ENCODE peak calls at places on chromosomes 6 and 20, in five cellular contexts. One of them, this sample, is unnamed.
A peak's percentile ranks its signal among the peaks of the same experiment; 100 is the strongest.

GRCh38 chr6:16649241-16649640 is 112.0 kb downstream of the ATXN1 start:
- DNase-seq in HCT116: no peak
- DNase-seq in GM12878: no peak
- DNase-seq in K562: no peak
- DNase-seq in HepG2: no peak
- DNase-seq in this sample: no peak

GRCh38 chr6:12334524-12335130 is 44.5 kb downstream of the EDN1 start:
- DNase-seq in HCT116: no peak
- DNase-seq in GM12878: no peak
- DNase-seq in K562: no peak
- DNase-seq in HepG2: no peak
- DNase-seq in this sample: peak; percentile 17

GRCh38 chr6:2959909-2960719 is 11.3 kb downstream of the SERPINB6 start:
- DNase-seq in HCT116: no peak
- DNase-seq in GM12878: no peak
- DNase-seq in K562: no peak
- DNase-seq in HepG2: no peak
- DNase-seq in this sample: no peak

GRCh38 chr6:169529931-169530761 is 171.7 kb downstream of the WDR27 start:
- DNase-seq in HCT116: no peak
- DNase-seq in GM12878: no peak
- DNase-seq in K562: no peak
- DNase-seq in HepG2: no peak
- DNase-seq in this sample: no peak

GRCh38 chr6:135540207-135540877 is 42.8 kb upstream of the AHI1 start:
- DNase-seq in HCT116: no peak
- DNase-seq in GM12878: no peak
- DNase-seq in K562: no peak
- DNase-seq in HepG2: no peak
- DNase-seq in this sample: no peak

GRCh38 chr6:89144358-89145041 is 1.4 kb upstream of the PM20D2 start:
- DNase-seq in HCT116: no peak
- DNase-seq in GM12878: no peak
- DNase-seq in K562: no peak
- DNase-seq in HepG2: no peak
- DNase-seq in this sample: no peak

GRCh38 chr20:6832811-6833210 is 65.3 kb downstream of the BMP2 start:
- DNase-seq in HCT116: no peak
- DNase-seq in GM12878: no peak
- DNase-seq in K562: no peak
- DNase-seq in HepG2: no peak
- DNase-seq in this sample: no peak

GRCh38 chr6:37049990-37050853 is 44.8 kb downstream of the FGD2 start:
- DNase-seq in HCT116: no peak
- DNase-seq in GM12878: no peak
- DNase-seq in K562: peak; percentile 67
- DNase-seq in HepG2: no peak
- DNase-seq in this sample: no peak

GRCh38 chr6:134288538-134289203 is 29.2 kb downstream of the SGK1 start:
- DNase-seq in HCT116: no peak
- DNase-seq in GM12878: no peak
- DNase-seq in K562: no peak
- DNase-seq in HepG2: no peak
- DNase-seq in this sample: no peak

GRCh38 chr20:8837396-8837795 is 231.5 kb upstream of the PLCB4 start:
- DNase-seq in HCT116: no peak
- DNase-seq in GM12878: no peak
- DNase-seq in K562: no peak
- DNase-seq in HepG2: peak; percentile 34
- DNase-seq in this sample: no peak

GRCh38 chr6:136226027-136226673 is 24.0 kb downstream of the MTFR2 start:
- DNase-seq in HCT116: peak; percentile 36
- DNase-seq in GM12878: no peak
- DNase-seq in K562: peak; percentile 83
- DNase-seq in HepG2: peak; percentile 59
- DNase-seq in this sample: peak; percentile 72

GRCh38 chr20:37317316-37317715 is 27.9 kb downstream of the MANBAL start:
- DNase-seq in HCT116: no peak
- DNase-seq in GM12878: no peak
- DNase-seq in K562: no peak
- DNase-seq in HepG2: no peak
- DNase-seq in this sample: no peak

DNA sequence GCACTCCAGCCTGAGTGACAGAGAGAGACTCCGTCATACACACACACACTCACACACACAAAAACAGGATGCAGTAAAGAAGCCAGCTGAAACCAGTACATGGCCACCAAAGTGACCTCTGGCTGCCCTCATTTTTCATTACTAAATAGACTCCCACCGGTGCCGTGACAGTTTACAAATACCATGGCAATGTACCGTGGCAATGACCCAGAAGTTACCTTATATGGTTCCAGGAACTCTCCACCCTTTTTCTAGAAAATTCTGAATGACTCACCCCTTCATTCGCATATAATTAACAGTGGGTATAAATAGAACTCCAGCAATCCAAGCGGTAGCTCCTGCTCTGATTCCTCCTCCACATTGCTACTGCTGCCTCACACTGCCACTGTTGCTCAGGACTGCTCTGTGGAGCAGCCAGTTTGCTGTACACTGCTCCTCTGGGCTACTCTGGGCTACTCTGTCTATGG is 57.7 kb downstream of the SNX5 start:
- DNase-seq in HCT116: no peak
- DNase-seq in GM12878: no peak
- DNase-seq in K562: peak; percentile 27
- DNase-seq in HepG2: no peak
- DNase-seq in this sample: no peak
- TF ChIP-seq POLR2A in HCT116: no peak
- TF ChIP-seq POLR2A in GM12878: no peak
- TF ChIP-seq POLR2A in K562: peak; percentile 53
- TF ChIP-seq POLR2A in HepG2: no peak
- TF ChIP-seq POLR2A in this sample: no peak

GRCh38 chr6:10399451-10399850 is 15.4 kb downstream of the TFAP2A start:
- DNase-seq in HCT116: no peak
- DNase-seq in GM12878: no peak
- DNase-seq in K562: no peak
- DNase-seq in HepG2: no peak
- DNase-seq in this sample: no peak

GRCh38 chr6:10396775-10397174 is 18.1 kb downstream of the TFAP2A start:
- DNase-seq in HCT116: no peak
- DNase-seq in GM12878: no peak
- DNase-seq in K562: no peak
- DNase-seq in HepG2: no peak
- DNase-seq in this sample: no peak

GRCh38 chr6:10398439-10399218 is 16.2 kb downstream of the TFAP2A start:
- DNase-seq in HCT116: no peak
- DNase-seq in GM12878: no peak
- DNase-seq in K562: no peak
- DNase-seq in HepG2: no peak
- DNase-seq in this sample: no peak

GRCh38 chr6:10395946-10396577 is 18.8 kb downstream of the TFAP2A start:
- DNase-seq in HCT116: no peak
- DNase-seq in GM12878: no peak
- DNase-seq in K562: no peak
- DNase-seq in HepG2: no peak
- DNase-seq in this sample: no peak

DNA sequence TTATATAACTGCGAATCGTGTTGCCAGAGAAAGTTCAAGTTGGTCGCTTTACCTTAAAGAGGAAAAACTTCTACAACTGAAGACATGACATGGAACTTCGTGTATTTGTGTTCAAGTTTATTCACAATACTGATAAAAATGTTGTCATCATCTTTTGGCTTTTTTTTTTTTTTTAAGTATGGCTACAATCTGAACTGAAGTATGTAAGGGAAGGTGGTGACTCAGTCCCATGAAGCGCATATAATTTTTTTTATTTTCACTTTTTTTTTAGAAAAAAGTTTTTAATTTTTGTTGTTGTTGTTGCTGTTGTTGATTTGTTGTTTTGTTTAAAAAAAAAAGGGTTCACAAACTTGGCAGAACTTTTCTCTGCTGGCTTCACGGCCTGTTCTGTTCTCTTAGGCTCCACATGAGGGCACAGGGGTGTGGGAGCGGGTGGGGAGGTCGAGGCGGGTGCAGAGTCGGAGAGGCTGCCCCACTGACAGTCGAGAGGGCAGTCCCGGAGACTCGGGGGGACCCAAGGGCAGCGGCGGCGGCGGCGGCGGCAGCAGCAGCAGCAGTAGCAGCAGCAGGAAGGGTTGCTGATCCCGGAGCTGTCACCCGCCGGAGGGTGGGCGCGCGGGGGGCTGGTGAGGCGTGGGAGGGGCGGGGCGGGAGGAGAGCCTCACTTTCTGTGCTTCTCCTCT is 17.0 kb downstream of the TFAP2A start:
- DNase-seq in HCT116: no peak
- DNase-seq in GM12878: no peak
- DNase-seq in K562: no peak
- DNase-seq in HepG2: no peak
- DNase-seq in this sample: no peak
- TF ChIP-seq SP1 in HCT116: no peak
- TF ChIP-seq SP1 in GM12878: no peak
- TF ChIP-seq SP1 in K562: no peak
- TF ChIP-seq SP1 in HepG2: no peak
- TF ChIP-seq SP1 in this sample: no peak

GRCh38 chr6:54185885-54186284 is 74.6 kb downstream of the MLIP start:
- DNase-seq in HCT116: no peak
- DNase-seq in GM12878: no peak
- DNase-seq in K562: no peak
- DNase-seq in HepG2: no peak
- DNase-seq in this sample: no peak
- H3K27ac ChIP-seq in HCT116: no peak overlapping the region
- H3K27ac ChIP-seq in GM12878: no peak overlapping the region
- H3K27ac ChIP-seq in K562: no peak overlapping the region
- H3K27ac ChIP-seq in HepG2: no peak overlapping the region
- H3K27ac ChIP-seq in this sample: no peak overlapping the region

DNA sequence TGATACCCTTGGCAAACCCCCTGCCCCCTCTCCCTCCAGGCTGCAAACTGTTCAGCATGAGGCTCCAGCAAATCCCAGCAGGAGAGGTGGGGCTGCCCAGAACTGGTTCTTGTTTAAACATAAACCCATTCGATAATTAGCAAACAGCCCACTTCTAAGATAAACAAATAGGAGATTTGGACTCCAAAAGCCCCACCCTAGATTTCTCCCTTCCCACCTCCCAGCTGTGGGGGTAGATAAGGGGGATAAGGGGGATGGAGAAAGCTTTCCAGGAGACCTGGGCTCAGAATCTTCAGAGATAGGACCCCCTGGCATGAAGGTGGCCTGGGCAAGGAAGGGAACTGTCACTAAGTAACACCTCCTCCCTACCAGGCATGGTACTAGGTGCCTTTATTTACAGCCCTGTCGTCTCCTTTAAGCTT is 4.8 kb downstream of the SDC4 start:
- DNase-seq in HCT116: no peak
- DNase-seq in GM12878: no peak
- DNase-seq in K562: peak; percentile 54
- DNase-seq in HepG2: peak; percentile 76
- DNase-seq in this sample: peak; percentile 49
- TF ChIP-seq POLR2A in HCT116: no peak
- TF ChIP-seq POLR2A in GM12878: no peak
- TF ChIP-seq POLR2A in K562: no peak
- TF ChIP-seq POLR2A in HepG2: no peak
- TF ChIP-seq POLR2A in this sample: no peak

GRCh38 chr6:39263299-39264037 is 34.2 kb upstream of the KCNK5 start:
- DNase-seq in HCT116: no peak
- DNase-seq in GM12878: no peak
- DNase-seq in K562: no peak
- DNase-seq in HepG2: no peak
- DNase-seq in this sample: peak; percentile 25

GRCh38 chr6:39269971-39270370 is 40.7 kb upstream of the KCNK5 start:
- DNase-seq in HCT116: no peak
- DNase-seq in GM12878: no peak
- DNase-seq in K562: no peak
- DNase-seq in HepG2: no peak
- DNase-seq in this sample: no peak

GRCh38 chr6:39266375-39266774 is 37.1 kb upstream of the KCNK5 start:
- DNase-seq in HCT116: no peak
- DNase-seq in GM12878: no peak
- DNase-seq in K562: no peak
- DNase-seq in HepG2: no peak
- DNase-seq in this sample: no peak

GRCh38 chr6:39268721-39269120 is 39.4 kb upstream of the KCNK5 start:
- DNase-seq in HCT116: no peak
- DNase-seq in GM12878: no peak
- DNase-seq in K562: no peak
- DNase-seq in HepG2: no peak
- DNase-seq in this sample: no peak

GRCh38 chr6:39266782-39267355 is 37.6 kb upstream of the KCNK5 start:
- DNase-seq in HCT116: no peak
- DNase-seq in GM12878: no peak
- DNase-seq in K562: no peak
- DNase-seq in HepG2: no peak
- DNase-seq in this sample: no peak
- TF ChIP-seq SP1 in HCT116: no peak
- TF ChIP-seq SP1 in GM12878: no peak
- TF ChIP-seq SP1 in K562: no peak
- TF ChIP-seq SP1 in HepG2: no peak
- TF ChIP-seq SP1 in this sample: no peak

GRCh38 chr6:27811383-27811782 is 100.8 kb downstream of the OR2B2 start:
- DNase-seq in HCT116: no peak
- DNase-seq in GM12878: no peak
- DNase-seq in K562: no peak
- DNase-seq in HepG2: no peak
- DNase-seq in this sample: no peak
- H3K27ac ChIP-seq in HCT116: peak overlapping the region; percentile 88
- H3K27ac ChIP-seq in GM12878: peak overlapping the region; percentile 82
- H3K27ac ChIP-seq in K562: peak overlapping the region; percentile 86
- H3K27ac ChIP-seq in HepG2: peak overlapping the region; percentile 89
- H3K27ac ChIP-seq in this sample: peak overlapping the region; percentile 84

GRCh38 chr6:163313981-163314380 is 100.5 kb upstream of the QKI start:
- DNase-seq in HCT116: no peak
- DNase-seq in GM12878: no peak
- DNase-seq in K562: no peak
- DNase-seq in HepG2: no peak
- DNase-seq in this sample: no peak
- TF ChIP-seq POLR2A in HCT116: no peak
- TF ChIP-seq POLR2A in GM12878: no peak
- TF ChIP-seq POLR2A in K562: no peak
- TF ChIP-seq POLR2A in HepG2: no peak
- TF ChIP-seq POLR2A in this sample: no peak

DNA sequence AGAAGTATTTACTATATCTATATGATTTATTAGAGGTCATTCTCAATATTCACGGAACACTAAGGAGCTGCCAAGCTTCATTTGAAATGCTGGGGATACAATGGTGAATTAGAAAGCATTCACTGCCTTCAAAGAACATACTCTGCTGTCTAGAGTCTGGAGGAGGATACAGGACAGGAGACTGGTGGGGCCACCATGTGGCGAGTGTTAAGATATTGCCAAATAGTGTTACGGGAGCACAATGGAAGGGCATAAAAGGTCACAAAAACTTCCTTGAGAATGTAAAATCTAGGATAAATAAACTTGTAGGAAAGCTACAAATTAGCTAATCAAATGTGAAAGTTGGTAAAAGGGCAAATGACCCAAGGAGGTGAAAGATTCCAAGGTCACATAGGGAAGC is 271.7 kb downstream of the RFPL4B start:
- DNase-seq in HCT116: peak; percentile 21
- DNase-seq in GM12878: no peak
- DNase-seq in K562: no peak
- DNase-seq in HepG2: no peak
- DNase-seq in this sample: no peak
- TF ChIP-seq SP1 in HCT116: no peak
- TF ChIP-seq SP1 in GM12878: no peak
- TF ChIP-seq SP1 in K562: no peak
- TF ChIP-seq SP1 in HepG2: no peak
- TF ChIP-seq SP1 in this sample: no peak